ENCODE peak calls at places on chromosomes 6 and 20, in eight cellular contexts. I, B, G, K, U, T, N and Z are unnamed samples.

GRCh38 chr6:166459272-166459671 is 76.5 kb upstream of the MPC1 start:
- DNase-seq in I (no peak), B (no peak), G (no peak), K (no peak), U (no peak), T (no peak), N (no peak), Z (no peak)

GRCh38 chr6:125310994-125311649 is 9.4 kb upstream of the HDDC2 start:
- DNase-seq in I (peak), B (peak), G (peak), K (no peak), U (peak), T (no peak), N (peak), Z (peak)

GRCh38 chr6:46011241-46012085 is 4.2 kb downstream of the CLIC5 start:
- DNase-seq in I (peak), B (no peak), G (no peak), K (peak), U (no peak), T (no peak), N (no peak), Z (no peak)

GRCh38 chr6:72621243-72622093 is at the start of gene KCNQ5:
- DNase-seq in I (peak), B (peak), G (peak), K (no peak), U (no peak), T (no peak), N (no peak), Z (no peak)

GRCh38 chr20:62400021-62400420 is 7.1 kb downstream of the CABLES2 start:
- DNase-seq in I (no peak), B (no peak), G (no peak), K (no peak), U (no peak), T (no peak), N (no peak), Z (no peak)

GRCh38 chr20:7742479-7742878 is 197.8 kb downstream of the HAO1 start:
- DNase-seq in I (no peak), B (peak), G (peak), K (no peak), U (peak), T (peak), N (no peak), Z (peak)

GRCh38 chr6:46954819-46955520 is 33.2 kb upstream of the ADGRF5 start:
- DNase-seq in I (no peak), B (peak), G (no peak), K (no peak), U (no peak), T (no peak), N (no peak), Z (peak)

GRCh38 chr6:30685977-30686907 is at the start of gene PPP1R18:
- DNase-seq in I (peak), B (peak), G (peak), K (peak), U (peak), T (no peak), N (no peak), Z (no peak)

GRCh38 chr6:107820571-107821261 is 3.4 kb downstream of the SCML4 start:
- DNase-seq in I (no peak), B (peak), G (no peak), K (peak), U (no peak), T (no peak), N (no peak), Z (peak)

GRCh38 chr20:38997622-38998021 is 35.5 kb downstream of the DHX35 start:
- DNase-seq in I (peak), B (no peak), G (no peak), K (no peak), U (no peak), T (no peak), N (no peak), Z (no peak)

GRCh38 chr6:142699391-142699790 is 245.6 kb downstream of the HIVEP2 start:
- DNase-seq in I (no peak), B (no peak), G (no peak), K (no peak), U (no peak), T (no peak), N (no peak), Z (no peak)

GRCh38 chr6:142697912-142698311 is 247.1 kb downstream of the HIVEP2 start:
- DNase-seq in I (no peak), B (no peak), G (no peak), K (no peak), U (no peak), T (no peak), N (no peak), Z (peak)

GRCh38 chr6:142700676-142701185 is 244.2 kb downstream of the HIVEP2 start:
- DNase-seq in I (no peak), B (no peak), G (no peak), K (no peak), U (no peak), T (no peak), N (no peak), Z (no peak)

GRCh38 chr6:142700032-142700431 is 244.9 kb downstream of the HIVEP2 start:
- DNase-seq in I (peak), B (no peak), G (no peak), K (no peak), U (no peak), T (no peak), N (no peak), Z (no peak)

DNA sequence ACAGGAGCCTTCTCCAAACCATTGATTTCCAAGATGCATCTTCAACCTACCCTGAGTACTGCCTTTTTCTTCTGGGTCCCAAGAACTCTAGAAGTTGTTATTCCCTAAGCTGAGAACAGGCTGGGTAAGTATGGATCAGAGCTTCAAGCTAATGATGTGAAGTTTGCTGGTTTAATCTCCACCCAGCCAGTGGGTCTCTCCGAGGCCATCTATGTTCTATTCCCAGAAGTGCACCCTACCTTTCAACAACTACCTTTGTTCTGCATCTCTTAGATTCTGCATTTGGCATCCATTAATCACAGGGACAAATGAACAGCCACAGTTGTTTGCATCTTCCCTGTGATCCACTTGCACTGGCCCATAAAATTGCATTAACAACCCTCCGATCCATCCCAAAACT is 246.2 kb downstream of the HIVEP2 start:
- DNase-seq in I (no peak), B (peak), G (no peak), K (no peak), U (peak), T (no peak), N (peak), Z (no peak)
- TF ChIP-seq CTCF in I (no peak), B (peak), G (peak), K (no peak), U (no peak), T (peak), N (peak), Z (peak)

GRCh38 chr6:26087284-26088115 is at the start of gene HFE:
- DNase-seq in I (peak), B (peak), G (peak), K (peak), U (no peak), T (no peak), N (no peak), Z (peak)
- TF ChIP-seq CTCF in I (no peak), B (peak), G (no peak), K (no peak), U (no peak), T (peak), N (peak), Z (peak)

GRCh38 chr6:43505718-43506117 is 4.4 kb downstream of the LRRC73 start:
- DNase-seq in I (no peak), B (no peak), G (no peak), K (no peak), U (no peak), T (no peak), N (no peak), Z (no peak)
- TF ChIP-seq CTCF in I (no peak), B (no peak), G (no peak), K (no peak), U (peak), T (no peak), N (no peak), Z (no peak)

GRCh38 chr20:1965520-1966278 is 28.2 kb downstream of the PDYN start:
- DNase-seq in I (peak), B (peak), G (peak), K (peak), U (peak), T (no peak), N (peak), Z (peak)

GRCh38 chr20:1964061-1964460 is 29.8 kb downstream of the PDYN start:
- DNase-seq in I (no peak), B (no peak), G (no peak), K (no peak), U (no peak), T (no peak), N (no peak), Z (no peak)

GRCh38 chr20:1961374-1961773 is 32.5 kb downstream of the PDYN start:
- DNase-seq in I (no peak), B (no peak), G (no peak), K (no peak), U (no peak), T (no peak), N (no peak), Z (no peak)

GRCh38 chr20:1968958-1969357 is 24.9 kb downstream of the PDYN start:
- DNase-seq in I (no peak), B (no peak), G (no peak), K (no peak), U (no peak), T (no peak), N (no peak), Z (no peak)

GRCh38 chr20:1964659-1965405 is 29.0 kb downstream of the PDYN start:
- DNase-seq in I (no peak), B (peak), G (no peak), K (no peak), U (no peak), T (no peak), N (no peak), Z (peak)
- TF ChIP-seq CTCF in I (no peak), B (peak), G (peak), K (no peak), U (no peak), T (peak), N (no peak), Z (peak)

GRCh38 chr20:63580796-63581461 is 6.9 kb upstream of the HELZ2 start:
- DNase-seq in I (peak), B (peak), G (peak), K (peak), U (peak), T (no peak), N (peak), Z (peak)
- TF ChIP-seq CTCF in I (peak), B (peak), G (peak), K (peak), U (peak), T (peak), N (peak), Z (peak)